ENCODE peak calls at places on chromosome 11, in ten cellular contexts. One of them, this sample, is unnamed.

GRCh38 chr11:93567406-93567819 is 24.2 kb upstream of the SMCO4 start:
- DNase-seq in heart right ventricle: peak
- DNase-seq in stomach: peak
- DNase-seq in psoas muscle: peak
- DNase-seq in lower leg skin: peak
- DNase-seq in naive thymus-derived CD4-positive, alpha-beta T cell: no peak
- DNase-seq in left ventricle myocardium inferior: peak
- DNase-seq in IMR-90: no peak
- DNase-seq in HFF-Myc: no peak
- DNase-seq in esophagus squamous epithelium: no peak
- DNase-seq in this sample: no peak

GRCh38 chr11:95994340-95994728 is 70.4 kb upstream of the MTMR2 start:
- DNase-seq in heart right ventricle: no peak
- DNase-seq in stomach: no peak
- DNase-seq in psoas muscle: no peak
- DNase-seq in lower leg skin: no peak
- DNase-seq in naive thymus-derived CD4-positive, alpha-beta T cell: no peak
- DNase-seq in left ventricle myocardium inferior: no peak
- DNase-seq in IMR-90: no peak
- DNase-seq in HFF-Myc: no peak
- DNase-seq in esophagus squamous epithelium: no peak
- DNase-seq in this sample: no peak

GRCh38 chr11:2325719-2326118 is 23.9 kb downstream of the TSPAN32 start:
- DNase-seq in heart right ventricle: peak
- DNase-seq in stomach: no peak
- DNase-seq in psoas muscle: no peak
- DNase-seq in lower leg skin: no peak
- DNase-seq in naive thymus-derived CD4-positive, alpha-beta T cell: no peak
- DNase-seq in left ventricle myocardium inferior: peak
- DNase-seq in IMR-90: peak
- DNase-seq in HFF-Myc: no peak
- DNase-seq in esophagus squamous epithelium: no peak
- DNase-seq in this sample: no peak

GRCh38 chr11:74011360-74012071 is 2.6 kb upstream of the UCP3 start:
- DNase-seq in heart right ventricle: no peak
- DNase-seq in stomach: no peak
- DNase-seq in psoas muscle: no peak
- DNase-seq in lower leg skin: no peak
- DNase-seq in naive thymus-derived CD4-positive, alpha-beta T cell: peak
- DNase-seq in left ventricle myocardium inferior: no peak
- DNase-seq in IMR-90: peak
- DNase-seq in HFF-Myc: no peak
- DNase-seq in esophagus squamous epithelium: no peak
- DNase-seq in this sample: peak

GRCh38 chr11:111490496-111490895 is 21.7 kb downstream of the BTG4 start:
- DNase-seq in heart right ventricle: no peak
- DNase-seq in stomach: no peak
- DNase-seq in psoas muscle: no peak
- DNase-seq in lower leg skin: no peak
- DNase-seq in naive thymus-derived CD4-positive, alpha-beta T cell: no peak
- DNase-seq in left ventricle myocardium inferior: no peak
- DNase-seq in IMR-90: no peak
- DNase-seq in HFF-Myc: no peak
- DNase-seq in esophagus squamous epithelium: no peak
- DNase-seq in this sample: no peak

GRCh38 chr11:59545179-59546020 is 34.1 kb downstream of the OR4D9 start:
- DNase-seq in heart right ventricle: no peak
- DNase-seq in stomach: no peak
- DNase-seq in psoas muscle: no peak
- DNase-seq in lower leg skin: no peak
- DNase-seq in naive thymus-derived CD4-positive, alpha-beta T cell: no peak
- DNase-seq in left ventricle myocardium inferior: no peak
- DNase-seq in IMR-90: peak
- DNase-seq in HFF-Myc: peak
- DNase-seq in esophagus squamous epithelium: no peak
- DNase-seq in this sample: no peak

GRCh38 chr11:8180469-8180868 is 11.6 kb upstream of the RIC3 start:
- DNase-seq in heart right ventricle: no peak
- DNase-seq in stomach: no peak
- DNase-seq in psoas muscle: no peak
- DNase-seq in lower leg skin: no peak
- DNase-seq in naive thymus-derived CD4-positive, alpha-beta T cell: no peak
- DNase-seq in left ventricle myocardium inferior: no peak
- DNase-seq in IMR-90: no peak
- DNase-seq in HFF-Myc: no peak
- DNase-seq in esophagus squamous epithelium: no peak
- DNase-seq in this sample: no peak

GRCh38 chr11:12377824-12378593 is 638 bp downstream of the PARVA start:
- DNase-seq in heart right ventricle: peak
- DNase-seq in stomach: peak
- DNase-seq in psoas muscle: peak
- DNase-seq in lower leg skin: peak
- DNase-seq in naive thymus-derived CD4-positive, alpha-beta T cell: peak
- DNase-seq in left ventricle myocardium inferior: peak
- DNase-seq in IMR-90: peak
- DNase-seq in HFF-Myc: peak
- DNase-seq in esophagus squamous epithelium: no peak
- DNase-seq in this sample: no peak

GRCh38 chr11:18367431-18367830 is 26.9 kb upstream of the LDHA start:
- DNase-seq in heart right ventricle: no peak
- DNase-seq in stomach: no peak
- DNase-seq in psoas muscle: no peak
- DNase-seq in lower leg skin: no peak
- DNase-seq in naive thymus-derived CD4-positive, alpha-beta T cell: no peak
- DNase-seq in left ventricle myocardium inferior: no peak
- DNase-seq in IMR-90: peak
- DNase-seq in HFF-Myc: no peak
- DNase-seq in esophagus squamous epithelium: no peak
- DNase-seq in this sample: no peak

GRCh38 chr11:123616505-123617198 is 37.8 kb downstream of the SCN3B start:
- DNase-seq in heart right ventricle: peak
- DNase-seq in stomach: no peak
- DNase-seq in psoas muscle: peak
- DNase-seq in lower leg skin: peak
- DNase-seq in naive thymus-derived CD4-positive, alpha-beta T cell: no peak
- DNase-seq in left ventricle myocardium inferior: peak
- DNase-seq in IMR-90: peak
- DNase-seq in HFF-Myc: peak
- DNase-seq in esophagus squamous epithelium: no peak
- DNase-seq in this sample: no peak

GRCh38 chr11:128181984-128182383 is 405.4 kb downstream of the ETS1 start:
- DNase-seq in heart right ventricle: no peak
- DNase-seq in stomach: no peak
- DNase-seq in psoas muscle: no peak
- DNase-seq in lower leg skin: no peak
- DNase-seq in naive thymus-derived CD4-positive, alpha-beta T cell: no peak
- DNase-seq in left ventricle myocardium inferior: no peak
- DNase-seq in IMR-90: no peak
- DNase-seq in HFF-Myc: no peak
- DNase-seq in esophagus squamous epithelium: no peak
- DNase-seq in this sample: no peak
- H3K4me3 ChIP-seq in heart right ventricle: no peak
- H3K4me3 ChIP-seq in stomach: no peak
- H3K4me3 ChIP-seq in psoas muscle: no peak
- H3K4me3 ChIP-seq in lower leg skin: no peak
- H3K4me3 ChIP-seq in naive thymus-derived CD4-positive, alpha-beta T cell: no peak
- H3K4me3 ChIP-seq in left ventricle myocardium inferior: no peak
- H3K4me3 ChIP-seq in IMR-90: no peak
- H3K4me3 ChIP-seq in HFF-Myc: no peak
- H3K4me3 ChIP-seq in esophagus squamous epithelium: no peak
- H3K4me3 ChIP-seq in this sample: no peak

GRCh38 chr11:9600166-9600565 is 26.7 kb downstream of the WEE1 start:
- DNase-seq in heart right ventricle: no peak
- DNase-seq in stomach: no peak
- DNase-seq in psoas muscle: no peak
- DNase-seq in lower leg skin: no peak
- DNase-seq in naive thymus-derived CD4-positive, alpha-beta T cell: no peak
- DNase-seq in left ventricle myocardium inferior: no peak
- DNase-seq in IMR-90: no peak
- DNase-seq in HFF-Myc: no peak
- DNase-seq in esophagus squamous epithelium: no peak
- DNase-seq in this sample: no peak

GRCh38 chr11:9601876-9602199 is 28.4 kb downstream of the WEE1 start:
- DNase-seq in heart right ventricle: no peak
- DNase-seq in stomach: no peak
- DNase-seq in psoas muscle: no peak
- DNase-seq in lower leg skin: no peak
- DNase-seq in naive thymus-derived CD4-positive, alpha-beta T cell: no peak
- DNase-seq in left ventricle myocardium inferior: no peak
- DNase-seq in IMR-90: no peak
- DNase-seq in HFF-Myc: no peak
- DNase-seq in esophagus squamous epithelium: no peak
- DNase-seq in this sample: no peak

GRCh38 chr11:9604134-9604533 is 30.7 kb downstream of the WEE1 start:
- DNase-seq in heart right ventricle: no peak
- DNase-seq in stomach: no peak
- DNase-seq in psoas muscle: no peak
- DNase-seq in lower leg skin: no peak
- DNase-seq in naive thymus-derived CD4-positive, alpha-beta T cell: no peak
- DNase-seq in left ventricle myocardium inferior: no peak
- DNase-seq in IMR-90: peak
- DNase-seq in HFF-Myc: no peak
- DNase-seq in esophagus squamous epithelium: no peak
- DNase-seq in this sample: no peak

GRCh38 chr11:9601041-9601875 is 27.8 kb downstream of the WEE1 start:
- DNase-seq in heart right ventricle: peak
- DNase-seq in stomach: no peak
- DNase-seq in psoas muscle: peak
- DNase-seq in lower leg skin: no peak
- DNase-seq in naive thymus-derived CD4-positive, alpha-beta T cell: peak
- DNase-seq in left ventricle myocardium inferior: no peak
- DNase-seq in IMR-90: peak
- DNase-seq in HFF-Myc: peak
- DNase-seq in esophagus squamous epithelium: no peak
- DNase-seq in this sample: peak

DNA sequence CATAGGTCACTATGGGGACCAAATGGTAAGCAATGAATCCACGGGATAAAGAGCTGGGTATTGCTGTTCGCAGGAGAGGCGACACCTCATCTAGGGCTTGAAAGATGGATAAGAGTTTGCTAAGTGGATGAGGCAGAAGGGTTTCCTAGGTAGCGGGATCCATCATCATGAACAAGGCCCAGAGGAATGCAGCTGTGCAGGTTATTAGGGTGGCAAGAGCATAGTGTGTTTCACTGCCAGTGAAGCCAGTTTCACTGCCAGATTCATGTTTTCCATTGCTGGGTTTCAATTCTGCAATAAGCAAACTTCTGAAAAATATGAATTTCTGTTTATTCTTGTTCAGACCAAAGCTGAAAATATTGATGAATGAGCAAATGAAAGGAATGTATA is 27.2 kb downstream of the WEE1 start:
- DNase-seq in heart right ventricle: no peak
- DNase-seq in stomach: no peak
- DNase-seq in psoas muscle: no peak
- DNase-seq in lower leg skin: no peak
- DNase-seq in naive thymus-derived CD4-positive, alpha-beta T cell: no peak
- DNase-seq in left ventricle myocardium inferior: no peak
- DNase-seq in IMR-90: peak
- DNase-seq in HFF-Myc: no peak
- DNase-seq in esophagus squamous epithelium: no peak
- DNase-seq in this sample: peak
- H3K4me3 ChIP-seq in heart right ventricle: no peak
- H3K4me3 ChIP-seq in stomach: no peak
- H3K4me3 ChIP-seq in psoas muscle: no peak
- H3K4me3 ChIP-seq in lower leg skin: no peak
- H3K4me3 ChIP-seq in naive thymus-derived CD4-positive, alpha-beta T cell: peak
- H3K4me3 ChIP-seq in left ventricle myocardium inferior: no peak
- H3K4me3 ChIP-seq in IMR-90: no peak
- H3K4me3 ChIP-seq in HFF-Myc: no peak
- H3K4me3 ChIP-seq in esophagus squamous epithelium: no peak
- H3K4me3 ChIP-seq in this sample: peak

GRCh38 chr11:124863826-124864165 is 1.4 kb upstream of the ROBO3 start:
- DNase-seq in heart right ventricle: no peak
- DNase-seq in stomach: no peak
- DNase-seq in psoas muscle: no peak
- DNase-seq in lower leg skin: no peak
- DNase-seq in naive thymus-derived CD4-positive, alpha-beta T cell: no peak
- DNase-seq in left ventricle myocardium inferior: no peak
- DNase-seq in IMR-90: no peak
- DNase-seq in HFF-Myc: no peak
- DNase-seq in esophagus squamous epithelium: no peak
- DNase-seq in this sample: no peak
- H3K4me3 ChIP-seq in heart right ventricle: no peak
- H3K4me3 ChIP-seq in stomach: no peak
- H3K4me3 ChIP-seq in psoas muscle: no peak
- H3K4me3 ChIP-seq in lower leg skin: no peak
- H3K4me3 ChIP-seq in naive thymus-derived CD4-positive, alpha-beta T cell: no peak
- H3K4me3 ChIP-seq in left ventricle myocardium inferior: no peak
- H3K4me3 ChIP-seq in IMR-90: no peak
- H3K4me3 ChIP-seq in HFF-Myc: no peak
- H3K4me3 ChIP-seq in esophagus squamous epithelium: no peak
- H3K4me3 ChIP-seq in this sample: no peak

GRCh38 chr11:34542085-34542484 is 28.5 kb upstream of the ELF5 start:
- DNase-seq in heart right ventricle: no peak
- DNase-seq in stomach: no peak
- DNase-seq in psoas muscle: no peak
- DNase-seq in lower leg skin: no peak
- DNase-seq in naive thymus-derived CD4-positive, alpha-beta T cell: no peak
- DNase-seq in left ventricle myocardium inferior: no peak
- DNase-seq in IMR-90: no peak
- DNase-seq in HFF-Myc: no peak
- DNase-seq in esophagus squamous epithelium: no peak
- DNase-seq in this sample: no peak

GRCh38 chr11:34534826-34535225 is 21.2 kb upstream of the ELF5 start:
- DNase-seq in heart right ventricle: no peak
- DNase-seq in stomach: no peak
- DNase-seq in psoas muscle: no peak
- DNase-seq in lower leg skin: no peak
- DNase-seq in naive thymus-derived CD4-positive, alpha-beta T cell: no peak
- DNase-seq in left ventricle myocardium inferior: no peak
- DNase-seq in IMR-90: no peak
- DNase-seq in HFF-Myc: no peak
- DNase-seq in esophagus squamous epithelium: no peak
- DNase-seq in this sample: no peak

GRCh38 chr11:34536056-34536455 is 22.5 kb upstream of the ELF5 start:
- DNase-seq in heart right ventricle: no peak
- DNase-seq in stomach: no peak
- DNase-seq in psoas muscle: no peak
- DNase-seq in lower leg skin: no peak
- DNase-seq in naive thymus-derived CD4-positive, alpha-beta T cell: no peak
- DNase-seq in left ventricle myocardium inferior: no peak
- DNase-seq in IMR-90: no peak
- DNase-seq in HFF-Myc: no peak
- DNase-seq in esophagus squamous epithelium: no peak
- DNase-seq in this sample: no peak

GRCh38 chr11:34531663-34532062 is 18.1 kb upstream of the ELF5 start:
- DNase-seq in heart right ventricle: no peak
- DNase-seq in stomach: no peak
- DNase-seq in psoas muscle: no peak
- DNase-seq in lower leg skin: no peak
- DNase-seq in naive thymus-derived CD4-positive, alpha-beta T cell: no peak
- DNase-seq in left ventricle myocardium inferior: no peak
- DNase-seq in IMR-90: no peak
- DNase-seq in HFF-Myc: no peak
- DNase-seq in esophagus squamous epithelium: no peak
- DNase-seq in this sample: no peak

DNA sequence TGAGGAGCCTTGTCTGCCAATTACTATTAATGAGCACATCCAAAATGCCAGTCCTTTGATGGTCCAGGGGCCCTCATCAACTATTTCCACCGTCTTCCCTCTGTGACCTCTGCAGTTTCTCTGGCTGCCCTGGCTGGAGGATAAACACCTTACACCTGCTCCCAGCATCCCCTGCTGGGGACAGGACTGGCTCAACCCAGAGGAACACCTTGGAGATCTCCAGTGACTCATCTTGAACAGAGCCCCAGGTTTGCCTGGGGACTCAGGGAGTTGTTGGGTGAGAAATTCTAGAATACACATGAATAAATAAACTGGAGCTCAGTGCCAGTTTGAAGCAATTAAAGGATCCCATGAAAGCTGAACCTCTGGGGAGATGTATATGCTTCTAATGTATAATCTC is 24.0 kb upstream of the ELF5 start:
- DNase-seq in heart right ventricle: no peak
- DNase-seq in stomach: no peak
- DNase-seq in psoas muscle: no peak
- DNase-seq in lower leg skin: no peak
- DNase-seq in naive thymus-derived CD4-positive, alpha-beta T cell: no peak
- DNase-seq in left ventricle myocardium inferior: no peak
- DNase-seq in IMR-90: no peak
- DNase-seq in HFF-Myc: no peak
- DNase-seq in esophagus squamous epithelium: no peak
- DNase-seq in this sample: no peak
- H3K4me3 ChIP-seq in heart right ventricle: no peak
- H3K4me3 ChIP-seq in stomach: no peak
- H3K4me3 ChIP-seq in psoas muscle: no peak
- H3K4me3 ChIP-seq in lower leg skin: no peak
- H3K4me3 ChIP-seq in naive thymus-derived CD4-positive, alpha-beta T cell: no peak
- H3K4me3 ChIP-seq in left ventricle myocardium inferior: no peak
- H3K4me3 ChIP-seq in IMR-90: no peak
- H3K4me3 ChIP-seq in HFF-Myc: no peak
- H3K4me3 ChIP-seq in esophagus squamous epithelium: no peak
- H3K4me3 ChIP-seq in this sample: no peak